ENCODE peak calls at places on chromosomes 2 and 18, in nine cellular contexts. M is NB4; K is brain microvascular endothelial cell; W is prostate gland; P is CD8-positive, alpha-beta T cell; U is GM20000; J is A549; G is lower leg skin; B is AG09309. O is an unnamed sample.
A peak's percentile ranks its signal among the peaks of the same experiment; 100 is the strongest.

GRCh38 chr18:48090702-48091101 is 160.2 kb upstream of the SMAD2 start:
- DNase-seq in M (no peak), K (no peak), W (no peak), P (no peak), U (no peak), J (no peak), G (no peak), B (no peak), O (no peak)

GRCh38 chr2:207816546-207816945 is 46.8 kb upstream of the FZD5 start:
- DNase-seq in M (no peak), K (no peak), W (no peak), P (no peak), U (no peak), J (no peak), G (no peak), B (no peak), O (no peak)

GRCh38 chr2:201256001-201256544 is 4.3 kb upstream of the CASP8 start:
- DNase-seq in M (no peak), K (no peak), W (no peak), P (no peak), U (no peak), J (no peak), G (no peak), B (no peak), O (no peak)

GRCh38 chr2:47155091-47155876 is at the start of gene STPG4:
- DNase-seq in M (no peak), K (no peak), W (no peak), P (no peak), U (peak; percentile 30), J (no peak), G (no peak), B (no peak), O (no peak)

GRCh38 chr2:84906108-84906899 is 848 bp downstream of the TMSB10 start:
- DNase-seq in M (peak; percentile 58), K (no peak), W (no peak), P (peak; percentile 32), U (peak; percentile 70), J (peak; percentile 29), G (no peak), B (no peak), O (peak; percentile 41)

GRCh38 chr2:177474301-177474700 is 81.7 kb downstream of the AGPS start:
- DNase-seq in M (no peak), K (no peak), W (no peak), P (no peak), U (no peak), J (no peak), G (no peak), B (no peak), O (no peak)

GRCh38 chr2:210277133-210277532 is 37.8 kb downstream of the MYL1 start:
- DNase-seq in M (no peak), K (no peak), W (no peak), P (no peak), U (no peak), J (no peak), G (no peak), B (no peak), O (no peak)

GRCh38 chr2:242022550-242023290 is 153.2 kb downstream of the RTP5 start:
- DNase-seq in M (peak; percentile 28), K (no peak), W (no peak), P (no peak), U (no peak), J (no peak), G (no peak), B (no peak), O (no peak)

GRCh38 chr18:657311-657997 is at the start of gene TYMS:
- DNase-seq in M (peak; percentile 92), K (peak; percentile 18), W (peak; percentile 17), P (no peak), U (peak; percentile 79), J (peak; percentile 85), G (no peak), B (no peak), O (no peak)

GRCh38 chr18:12621737-12622306 is 36.1 kb downstream of the SPIRE1 start:
- DNase-seq in M (peak; percentile 15), K (peak; percentile 71), W (no peak), P (no peak), U (no peak), J (no peak), G (no peak), B (no peak), O (no peak)

GRCh38 chr2:146807568-146808168 is 1037.2 kb upstream of the ACVR2A start:
- DNase-seq in M (no peak), K (no peak), W (no peak), P (no peak), U (no peak), J (no peak), G (no peak), B (no peak), O (no peak)

GRCh38 chr2:160220545-160221009 is 20.5 kb upstream of the ITGB6 start:
- DNase-seq in M (no peak), K (no peak), W (peak; percentile 84), P (no peak), U (no peak), J (no peak), G (peak; percentile 63), B (no peak), O (no peak)

GRCh38 chr18:29164993-29165599 is 988.2 kb upstream of the CDH2 start:
- DNase-seq in M (no peak), K (peak; percentile 70), W (no peak), P (no peak), U (no peak), J (peak; percentile 57), G (no peak), B (peak; percentile 70), O (no peak)

GRCh38 chr2:47270421-47270820 is 115.3 kb upstream of the STPG4 start:
- DNase-seq in M (no peak), K (no peak), W (no peak), P (no peak), U (no peak), J (no peak), G (no peak), B (no peak), O (no peak)

GRCh38 chr18:55997156-55997561 is 409.2 kb upstream of the TCF4 start:
- DNase-seq in M (no peak), K (no peak), W (no peak), P (no peak), U (no peak), J (no peak), G (no peak), B (no peak), O (no peak)

GRCh38 chr18:55999641-56000040 is 411.6 kb upstream of the TCF4 start:
- DNase-seq in M (no peak), K (no peak), W (no peak), P (no peak), U (no peak), J (no peak), G (no peak), B (peak; percentile 27), O (no peak)

GRCh38 chr18:55996726-55997125 is 408.7 kb upstream of the TCF4 start:
- DNase-seq in M (no peak), K (no peak), W (no peak), P (no peak), U (no peak), J (no peak), G (no peak), B (no peak), O (no peak)

GRCh38 chr18:56000041-56000440 is 412.0 kb upstream of the TCF4 start:
- DNase-seq in M (no peak), K (no peak), W (no peak), P (no peak), U (no peak), J (no peak), G (no peak), B (no peak), O (no peak)

DNA sequence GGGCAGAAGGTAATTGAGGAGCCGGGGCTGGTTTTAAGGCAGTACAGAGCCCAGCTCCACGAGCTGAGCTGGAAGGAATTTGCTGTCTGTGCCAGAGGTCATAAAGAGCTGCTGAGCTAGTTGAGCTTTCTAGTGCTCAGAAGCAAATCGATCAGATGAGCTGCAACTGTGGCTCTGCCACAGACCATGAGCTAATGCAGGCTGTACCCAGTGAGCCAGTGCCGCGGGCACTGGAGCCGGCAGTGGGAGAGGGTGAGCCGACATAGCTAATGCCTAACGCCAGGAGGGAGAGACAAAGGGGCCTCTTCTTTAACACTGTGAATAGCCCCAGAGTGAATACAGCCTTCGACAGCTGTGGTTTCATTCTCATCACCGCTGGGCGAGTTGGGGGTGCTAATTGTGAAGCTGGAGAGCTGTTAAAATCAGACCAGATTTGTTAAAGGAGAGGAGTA is 410.1 kb upstream of the TCF4 start:
- DNase-seq in M (no peak), K (peak; percentile 7), W (peak; percentile 15), P (no peak), U (no peak), J (no peak), G (no peak), B (peak; percentile 59), O (no peak)
- TF ChIP-seq CTCF in M (no peak), K (peak; percentile 20), W (no peak), P (no peak), U (no peak), J (no peak), G (no peak), B (no peak), O (no peak)

GRCh38 chr18:75244336-75244735 is 33.7 kb downstream of the TSHZ1 start:
- DNase-seq in M (peak; percentile 34), K (no peak), W (peak; percentile 42), P (no peak), U (peak; percentile 32), J (peak; percentile 9), G (no peak), B (no peak), O (peak; percentile 24)
- TF ChIP-seq CTCF in M (no peak), K (peak; percentile 45), W (no peak), P (peak; percentile 23), U (peak; percentile 25), J (no peak), G (no peak), B (no peak), O (peak; percentile 5)

DNA sequence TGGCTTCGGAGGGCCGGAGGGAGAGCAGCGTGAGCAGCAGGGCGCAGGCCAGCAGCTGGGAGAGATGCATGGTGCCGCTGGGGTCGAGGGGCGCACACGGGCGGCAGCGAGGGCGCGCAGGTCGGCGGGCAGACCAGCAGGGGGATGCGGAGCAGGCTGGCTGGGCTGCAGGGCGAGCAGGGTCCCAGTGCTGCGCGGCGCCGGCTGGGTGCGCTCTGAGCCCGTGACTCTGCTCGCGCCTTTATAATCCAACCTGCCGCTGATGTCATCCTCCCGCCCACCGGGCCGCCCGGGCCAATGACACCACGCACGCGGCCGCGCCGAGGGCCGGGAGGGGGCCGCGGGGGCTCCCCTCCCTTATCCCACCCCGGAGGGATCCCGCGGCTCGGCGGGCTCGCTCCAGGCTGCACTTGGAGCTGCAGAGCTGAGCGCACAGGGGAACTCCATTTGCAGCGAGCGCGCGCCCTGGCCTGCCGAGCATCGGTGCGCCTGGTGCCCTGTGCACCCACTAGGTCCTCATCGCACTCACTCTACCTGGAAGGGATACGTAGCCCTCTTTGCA is at the start of gene NPPC:
- DNase-seq in M (peak; percentile 72), K (peak; percentile 22), W (peak; percentile 29), P (peak; percentile 32), U (peak; percentile 88), J (peak; percentile 72), G (no peak), B (no peak), O (peak; percentile 34)
- TF ChIP-seq CTCF in M (peak; percentile 24), K (peak; percentile 31), W (no peak), P (no peak), U (peak; percentile 59), J (peak; percentile 47), G (no peak), B (no peak), O (no peak)

GRCh38 chr2:9941996-9942390 is 9.5 kb upstream of the GRHL1 start:
- DNase-seq in M (no peak), K (no peak), W (no peak), P (no peak), U (no peak), J (no peak), G (no peak), B (no peak), O (no peak)
- TF ChIP-seq CTCF in M (no peak), K (no peak), W (no peak), P (no peak), U (no peak), J (no peak), G (no peak), B (no peak), O (no peak)